ENCODE peak calls at places on chromosomes 16 and 17, in four cellular contexts. X is HEK293T, P is K562, B is GM12878. O is an unnamed sample.

GRCh38 chr16:66619534-66620418 is 15.3 kb downstream of the CMTM3 start:
- DNase-seq in P (no peak), X (no peak), B (no peak), O (no peak)

GRCh38 chr16:87931504-87931903 is 4.8 kb downstream of the CA5A start:
- DNase-seq in X (no peak), B (no peak), P (peak; percentile 68), O (no peak)

GRCh38 chr17:68491864-68492263 is 20.4 kb upstream of the PRKAR1A start:
- DNase-seq in B (no peak), P (no peak), X (no peak), O (no peak)

GRCh38 chr16:65284583-65284982 is 162.7 kb upstream of the CDH11 start:
- DNase-seq in B (no peak), X (no peak), P (no peak), O (no peak)

GRCh38 chr17:44010966-44011647 is 3.7 kb downstream of the TMEM101 start:
- DNase-seq in B (no peak), P (no peak), X (no peak), O (no peak)

GRCh38 chr17:3940965-3941698 is 23.1 kb downstream of the ATP2A3 start:
- DNase-seq in B (no peak), P (no peak), X (no peak), O (no peak)

GRCh38 chr17:19876524-19877161 is 8.9 kb upstream of the ULK2 start:
- DNase-seq in B (no peak), P (no peak), X (no peak), O (no peak)

GRCh38 chr16:49127103-49127502 is 154.5 kb downstream of the CBLN1 start:
- DNase-seq in X (no peak), B (no peak), P (peak; percentile 22), O (no peak)

GRCh38 chr17:16443390-16444257 is 28.3 kb downstream of the TRPV2 start:
- DNase-seq in B (no peak), P (no peak), X (no peak), O (no peak)

GRCh38 chr17:50944054-50944901 is 78.1 kb upstream of the TOB1 start:
- DNase-seq in P (peak; percentile 96), X (peak; percentile 60), B (no peak), O (peak; percentile 97)

GRCh38 chr16:73047536-73048291 is at the start of gene ZFHX3:
- DNase-seq in P (no peak), X (no peak), B (no peak), O (peak; percentile 76)

GRCh38 chr17:53626286-53626685 is 196.4 kb upstream of the KIF2B start:
- DNase-seq in P (peak; percentile 23), X (no peak), B (no peak), O (no peak)

GRCh38 chr16:29814592-29814991 is 1.4 kb upstream of the PAGR1 start:
- DNase-seq in P (no peak), B (no peak), X (no peak), O (no peak)

GRCh38 chr16:24180451-24180850 is 75.7 kb upstream of the CACNG3 start:
- DNase-seq in B (no peak), X (no peak), P (no peak), O (no peak)

GRCh38 chr17:66978514-66979061 is 14.1 kb downstream of the CACNG4 start:
- DNase-seq in X (no peak), B (no peak), P (no peak), O (no peak)

GRCh38 chr17:59626756-59627155 is 7.1 kb downstream of the CLTC start:
- DNase-seq in B (no peak), X (no peak), P (no peak), O (no peak)

GRCh38 chr16:85793662-85794298 is 5.6 kb downstream of the EMC8 start:
- DNase-seq in P (no peak), B (no peak), X (no peak), O (no peak)

GRCh38 chr16:4525069-4525468 is 13.5 kb downstream of the CDIP1 start:
- DNase-seq in X (no peak), P (no peak), B (no peak), O (no peak)

GRCh38 chr17:74491645-74492044 is 25.2 kb downstream of the CD300A start:
- DNase-seq in X (no peak), P (peak; percentile 1), B (no peak), O (no peak)

GRCh38 chr16:85686912-85687591 is 1.7 kb downstream of the GINS2 start:
- DNase-seq in P (peak; percentile 71), B (no peak), X (no peak), O (no peak)

GRCh38 chr17:4161560-4162221 is 18.7 kb downstream of the CYB5D2 start:
- DNase-seq in B (no peak), P (peak; percentile 25), X (no peak), O (no peak)

GRCh38 chr16:85589688-85590505 is 23.2 kb upstream of the GSE1 start:
- DNase-seq in P (no peak), X (no peak), B (no peak), O (no peak)

GRCh38 chr16:55508941-55509920 is at the start of gene LPCAT2:
- DNase-seq in X (peak; percentile 95), P (peak; percentile 95), B (no peak), O (peak; percentile 76)

GRCh38 chr17:82328141-82328993 is 5.2 kb downstream of the SECTM1 start:
- DNase-seq in X (no peak), B (no peak), P (no peak), O (peak; percentile 87)
- TF ChIP-seq TARDBP in X (no peak), B (no peak), P (no peak), O (peak; percentile 100)

GRCh38 chr16:80283450-80284392 is 257.1 kb upstream of the DYNLRB2 start:
- DNase-seq in X (no peak), B (no peak), P (no peak), O (no peak)
- TF ChIP-seq TARDBP in X (no peak), B (no peak), P (no peak), O (no peak)

GRCh38 chr16:57984443-57985203 is 13.7 kb upstream of the CNGB1 start:
- DNase-seq in P (peak; percentile 99), B (no peak), X (peak; percentile 99), O (peak; percentile 57)
- TF ChIP-seq TARDBP in P (no peak), B (no peak), X (no peak), O (no peak)

GRCh38 chr17:5184284-5184683 is 7.4 kb downstream of the ZNF594 start:
- DNase-seq in P (no peak), X (no peak), B (no peak), O (no peak)
- TF ChIP-seq TARDBP in P (no peak), X (no peak), B (no peak), O (no peak)

GRCh38 chr17:45801386-45801785 is 17.3 kb downstream of the CRHR1 start:
- DNase-seq in P (no peak), X (no peak), B (no peak), O (no peak)
- TF ChIP-seq TARDBP in P (no peak), X (no peak), B (no peak), O (no peak)